ENCODE peak calls at places on chromosomes 4 and X, in five cellular contexts. B, C, X, D and J are unnamed samples.

GRCh38 chrX:32937043-32937442 is 274.3 kb downstream of the DMD start:
- DNase-seq in C (no peak), X (no peak), B (no peak), D (no peak), J (no peak)

GRCh38 chr4:101831816-101832215 is 41.3 kb downstream of the BANK1 start:
- DNase-seq in D (no peak), C (no peak), X (no peak), B (no peak), J (no peak)

GRCh38 chr4:108959497-108959896 is 196.6 kb upstream of the ETNPPL start:
- DNase-seq in X (no peak), D (no peak), B (no peak), C (no peak), J (no peak)

GRCh38 chr4:128979934-128980333 is 113.4 kb downstream of the SCLT1 start:
- DNase-seq in X (no peak), D (no peak), C (no peak), B (peak; percentile 69), J (peak; percentile 34)

GRCh38 chrX:123361371-123361770 is 177.3 kb downstream of the GRIA3 start:
- DNase-seq in D (no peak), X (no peak), C (no peak), B (no peak), J (no peak)

GRCh38 chr4:13541720-13542576 is 2.4 kb downstream of the NKX3-2 start:
- DNase-seq in C (no peak), X (no peak), B (no peak), D (peak; percentile 51), J (no peak)

GRCh38 chr4:79686976-79687375 is 278.9 kb upstream of the GK2 start:
- DNase-seq in C (no peak), D (no peak), X (no peak), B (no peak), J (no peak)

GRCh38 chr4:15021301-15021700 is 19.0 kb downstream of the CPEB2 start:
- DNase-seq in C (no peak), D (no peak), X (no peak), B (no peak), J (no peak)

GRCh38 chr4:74534121-74534520 is 89.2 kb downstream of the AREG start:
- DNase-seq in C (no peak), D (no peak), B (no peak), X (no peak), J (no peak)

GRCh38 chrX:42220083-42220482 is 296.7 kb upstream of the CASK start:
- DNase-seq in B (no peak), D (no peak), X (no peak), C (no peak), J (no peak)